ENCODE peak calls at places on chromosomes 16 and 17, in seven cellular contexts. B is pancreas; E is activated CD8-positive, alpha-beta T cell treated with anti-CD3 and anti-CD28 coated beads, Interleukin-2, amount 10 ng/mL, durations not matched to agents 7 days and 5 days; Q is activated CD4-positive, alpha-beta T cell treated with anti-CD3 and anti-CD28 coated beads, Interleukin-2, amount 50 U/mL, for 1 hour; L is heart left ventricle; J is NCI-H1105; K is posterior cingulate gyrus. G is an unnamed sample.

GRCh38 chr17:51707216-51707615 is 446.9 kb downstream of the UTP18 start:
- DNase-seq in B (no peak), E (no peak), Q (no peak), L (no peak), J (no peak), K (no peak), G (no peak)

GRCh38 chr17:66167189-66167815 is 24.6 kb downstream of the CEP112 start:
- DNase-seq in B (no peak), E (no peak), Q (no peak), L (no peak), J (no peak), K (no peak), G (no peak)

GRCh38 chr16:48903054-48903453 is 293.1 kb upstream of the N4BP1 start:
- DNase-seq in B (no peak), E (no peak), Q (no peak), L (no peak), J (no peak), K (no peak), G (no peak)

GRCh38 chr16:46673320-46674013 is 15.5 kb downstream of the VPS35 start:
- DNase-seq in B (no peak), E (peak; percentile 64), Q (peak; percentile 37), L (no peak), J (peak; percentile 44), K (peak; percentile 45), G (peak; percentile 29)

GRCh38 chr16:261031-261691 is 14.6 kb downstream of the RGS11 start:
- DNase-seq in B (peak; percentile 86), E (no peak), Q (no peak), L (no peak), J (no peak), K (no peak), G (no peak)

GRCh38 chr17:80475949-80476876 is at the start of gene NPTX1:
- DNase-seq in B (peak; percentile 71), E (no peak), Q (no peak), L (no peak), J (no peak), K (no peak), G (no peak)

GRCh38 chr16:82845076-82845475 is 218.3 kb downstream of the CDH13 start:
- DNase-seq in B (no peak), E (no peak), Q (no peak), L (no peak), J (no peak), K (no peak), G (no peak)

GRCh38 chr16:64615647-64616280 is 506.1 kb downstream of the CDH11 start:
- DNase-seq in B (peak; percentile 20), E (no peak), Q (no peak), L (peak; percentile 48), J (peak; percentile 54), K (peak; percentile 45), G (no peak)

GRCh38 chr17:79280010-79280409 is 205.4 kb downstream of the ENGASE start:
- DNase-seq in B (no peak), E (no peak), Q (no peak), L (no peak), J (no peak), K (no peak), G (no peak)

GRCh38 chr16:23803591-23804123 is 32.1 kb upstream of the PRKCB start:
- DNase-seq in B (no peak), E (peak; percentile 85), Q (peak; percentile 68), L (peak; percentile 33), J (no peak), K (peak; percentile 68), G (no peak)

GRCh38 chr16:48611329-48612137 is 1.6 kb upstream of the N4BP1 start:
- DNase-seq in B (no peak), E (peak; percentile 90), Q (peak; percentile 76), L (no peak), J (no peak), K (no peak), G (no peak)

GRCh38 chr16:9393601-9394000 is 302.2 kb downstream of the HAPSTR1 start:
- DNase-seq in B (no peak), E (no peak), Q (no peak), L (no peak), J (no peak), K (no peak), G (no peak)

GRCh38 chr17:21453144-21453982 is 77.2 kb downstream of the KCNJ12 start:
- DNase-seq in B (peak; percentile 37), E (no peak), Q (no peak), L (no peak), J (no peak), K (no peak), G (no peak)

GRCh38 chr17:63498621-63499195 is 21.8 kb downstream of the ACE start:
- DNase-seq in B (peak; percentile 15), E (no peak), Q (no peak), L (no peak), J (no peak), K (no peak), G (no peak)

GRCh38 chr17:15446036-15446435 is 21.4 kb downstream of the CDRT4 start:
- DNase-seq in B (no peak), E (no peak), Q (no peak), L (no peak), J (no peak), K (no peak), G (no peak)

GRCh38 chr16:58077796-58078195 is 51.4 kb downstream of the CFAP20 start:
- DNase-seq in B (no peak), E (no peak), Q (no peak), L (no peak), J (no peak), K (no peak), G (no peak)

GRCh38 chr16:13099822-13100221 is 198.4 kb downstream of the SHISA9 start:
- DNase-seq in B (no peak), E (no peak), Q (no peak), L (no peak), J (no peak), K (no peak), G (no peak)